ENCODE peak calls at places on chromosomes 12 and 14, in four cellular contexts. S is HepG2, M is K562, N is GM12878. I is an unnamed sample.
A peak's percentile ranks its signal among the peaks of the same experiment; 100 is the strongest.

GRCh38 chr12:104748790-104749189 is 209.3 kb downstream of the SLC41A2 start:
- DNase-seq in S (no peak), M (no peak), N (no peak), I (no peak)

GRCh38 chr14:22131749-22132476 is 457.1 kb downstream of the DAD1 start:
- DNase-seq in S (peak; percentile 32), M (peak; percentile 7), N (no peak), I (no peak)

GRCh38 chr14:61218765-61219164 is 62.4 kb downstream of the TMEM30B start:
- DNase-seq in S (no peak), M (no peak), N (no peak), I (no peak)

GRCh38 chr12:3269594-3269993 is 192.4 kb downstream of the TSPAN9 start:
- DNase-seq in S (no peak), M (no peak), N (no peak), I (no peak)

GRCh38 chr12:76820888-76821482 is 57.1 kb downstream of the ZDHHC17 start:
- DNase-seq in S (peak; percentile 35), M (peak; percentile 34), N (no peak), I (peak; percentile 39)

GRCh38 chr12:47686645-47687240 is 19.1 kb downstream of the RPAP3 start:
- DNase-seq in S (peak; percentile 25), M (peak; percentile 39), N (no peak), I (peak; percentile 66)

GRCh38 chr12:57236224-57236924 is 6.9 kb downstream of the SHMT2 start:
- DNase-seq in S (no peak), M (no peak), N (no peak), I (no peak)

GRCh38 chr14:33564774-33565630 is 385.9 kb downstream of the EGLN3 start:
- DNase-seq in S (peak; percentile 29), M (peak; percentile 22), N (peak; percentile 57), I (no peak)

GRCh38 chr12:54984602-54985376 is at the start of gene TESPA1:
- DNase-seq in S (no peak), M (peak; percentile 49), N (peak; percentile 90), I (no peak)

GRCh38 chr12:57214398-57214781 is 2.2 kb upstream of the NXPH4 start:
- DNase-seq in S (peak; percentile 51), M (peak; percentile 80), N (no peak), I (peak; percentile 91)

GRCh38 chr12:16387919-16388318 is 40.5 kb downstream of the MGST1 start:
- DNase-seq in S (no peak), M (no peak), N (no peak), I (no peak)

GRCh38 chr14:49623941-49624806 is 3.6 kb downstream of the MGAT2 start:
- DNase-seq in S (no peak), M (no peak), N (no peak), I (no peak)

DNA sequence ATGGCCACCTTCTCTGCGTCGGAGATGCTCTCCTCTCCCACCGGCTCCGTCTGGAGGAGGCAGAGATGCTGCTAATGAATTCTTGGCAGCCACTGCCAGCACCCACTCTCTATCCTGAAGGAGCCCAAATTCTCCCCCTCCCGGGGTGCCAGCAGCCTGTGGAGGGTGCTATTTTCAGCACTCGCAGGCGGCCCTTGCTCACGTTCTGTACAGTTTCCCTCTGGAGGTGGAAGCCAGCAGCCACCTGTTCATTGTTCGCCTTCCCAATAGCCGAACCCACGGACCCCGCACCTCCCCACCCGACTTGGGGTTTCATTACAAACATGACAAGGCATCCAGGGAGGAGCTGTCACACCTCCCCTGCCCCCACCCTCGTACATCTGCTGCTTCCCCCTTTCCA is 27.8 kb downstream of the SNRNP35 start:
- DNase-seq in S (no peak), M (no peak), N (no peak), I (no peak)
- TF ChIP-seq POLR2AphosphoS2 in S (no peak), M (no peak), N (no peak), I (no peak)

GRCh38 chr14:20857207-20857606 is 34.0 kb upstream of the RNASE3 start:
- DNase-seq in S (no peak), M (no peak), N (no peak), I (no peak)

GRCh38 chr14:20857630-20858261 is 33.4 kb upstream of the RNASE3 start:
- DNase-seq in S (peak; percentile 50), M (peak; percentile 56), N (no peak), I (peak; percentile 46)

DNA sequence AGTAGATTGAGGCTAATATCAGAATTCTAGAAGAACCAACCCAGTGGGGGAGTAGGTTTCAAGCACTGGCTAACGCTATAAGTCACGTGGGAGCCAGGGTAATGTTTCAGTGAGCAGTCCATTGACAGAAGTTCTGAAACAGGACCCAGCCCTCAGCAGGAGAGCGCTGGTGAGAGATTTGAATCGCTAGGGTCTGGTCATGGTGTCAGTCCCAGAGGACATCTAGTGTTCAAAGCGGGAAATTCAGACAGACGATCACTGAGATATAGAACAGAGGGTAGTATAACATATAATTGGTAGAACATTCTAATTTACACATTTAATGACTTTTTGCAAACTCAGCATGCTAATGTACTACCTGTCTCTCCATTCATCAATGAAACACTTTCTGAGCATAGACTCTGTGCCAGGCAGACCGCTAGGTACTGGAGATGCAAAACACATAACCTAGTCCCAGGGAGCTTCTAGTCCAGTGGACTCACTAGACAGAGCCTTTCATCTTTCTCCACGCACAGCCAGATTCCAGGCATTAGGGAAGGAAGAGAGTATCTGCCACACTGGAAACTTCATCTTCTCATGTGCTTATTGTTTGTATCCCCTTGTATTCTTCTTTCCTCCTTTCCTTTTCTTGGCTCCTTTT is 35.4 kb upstream of the RNASE3 start:
- DNase-seq in S (peak; percentile 79), M (peak; percentile 75), N (peak; percentile 21), I (peak; percentile 69)
- TF ChIP-seq POLR2AphosphoS2 in S (no peak), M (no peak), N (no peak), I (no peak)

GRCh38 chr14:46819117-46819516 is 167.5 kb upstream of the RPL10L start:
- DNase-seq in S (no peak), M (no peak), N (no peak), I (no peak)

GRCh38 chr14:46820291-46820690 is 168.7 kb upstream of the RPL10L start:
- DNase-seq in S (no peak), M (no peak), N (no peak), I (no peak)

GRCh38 chr14:46818147-46818546 is 166.6 kb upstream of the RPL10L start:
- DNase-seq in S (no peak), M (no peak), N (no peak), I (no peak)
- TF ChIP-seq POLR2AphosphoS2 in S (no peak), M (no peak), N (no peak), I (no peak)

GRCh38 chr12:118840399-118840798 is 140.9 kb upstream of the SRRM4 start:
- DNase-seq in S (peak; percentile 29), M (peak; percentile 6), N (no peak), I (no peak)
- TF ChIP-seq POLR2AphosphoS2 in S (no peak), M (no peak), N (no peak), I (no peak)

DNA sequence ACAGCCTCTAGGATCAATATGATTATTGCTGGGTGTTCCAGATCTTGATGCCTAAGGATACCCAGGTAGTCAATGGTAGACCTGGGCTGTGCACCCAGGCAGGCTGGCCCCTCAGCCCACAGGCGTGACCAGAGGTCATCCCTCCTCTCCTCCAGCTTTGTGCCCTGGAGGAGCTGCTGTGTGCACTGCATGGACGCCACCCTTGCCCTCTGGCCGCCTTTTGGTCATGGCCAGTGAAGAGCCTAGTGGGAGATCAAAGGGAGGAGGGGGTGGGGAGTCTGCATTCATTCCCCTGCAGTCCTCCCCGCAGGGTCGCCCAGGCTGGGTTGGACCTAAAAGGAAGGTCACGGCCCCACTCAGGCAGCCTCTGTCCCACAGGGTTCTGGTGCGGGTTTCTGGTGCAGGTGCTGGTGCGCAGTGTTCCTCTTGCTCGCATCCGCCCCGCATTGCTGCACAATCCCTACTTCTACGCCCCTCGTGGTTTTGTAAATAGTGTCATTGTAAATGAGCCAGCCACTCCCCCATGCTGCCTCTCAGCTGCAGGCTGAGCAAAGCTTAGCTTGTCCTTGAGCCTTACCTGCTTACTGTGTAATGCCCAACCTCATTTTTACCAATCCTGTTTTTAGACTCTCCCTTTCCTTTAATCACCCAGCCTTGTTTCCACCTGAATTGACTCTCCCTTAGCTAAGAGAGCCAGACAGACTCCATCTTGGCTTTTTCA is 55.3 kb downstream of the PSMA6 start:
- DNase-seq in S (peak; percentile 99), M (no peak), N (no peak), I (no peak)
- TF ChIP-seq POLR2AphosphoS2 in S (no peak), M (no peak), N (no peak), I (no peak)

DNA sequence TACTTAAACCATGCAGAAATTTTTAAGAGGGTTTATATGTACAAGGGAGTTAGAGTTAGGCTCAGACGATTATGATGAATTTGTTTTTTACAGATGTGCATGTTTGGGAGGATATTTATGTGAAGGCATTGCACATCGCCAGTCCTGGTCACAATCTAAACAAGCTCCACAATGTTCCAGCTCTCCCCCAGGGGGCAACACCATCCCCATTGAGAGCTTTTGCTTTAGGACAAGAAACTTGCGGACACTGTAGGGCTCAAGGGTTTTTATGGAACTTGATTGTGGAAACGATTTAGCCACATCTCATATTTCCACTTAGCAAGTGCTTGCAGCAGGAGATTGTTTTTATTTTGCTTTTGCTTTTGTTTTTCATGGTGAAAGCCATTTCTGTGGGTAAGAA is 276.8 kb upstream of the SRRM4 start:
- DNase-seq in S (peak; percentile 24), M (no peak), N (no peak), I (peak; percentile 7)
- TF ChIP-seq POLR2AphosphoS2 in S (no peak), M (no peak), N (no peak), I (no peak)

GRCh38 chr12:124542021-124542941 is 25.1 kb downstream of the NCOR2 start:
- DNase-seq in S (no peak), M (no peak), N (no peak), I (no peak)
- TF ChIP-seq POLR2AphosphoS2 in S (no peak), M (no peak), N (no peak), I (no peak)

GRCh38 chr12:32478858-32479257 is 79.5 kb downstream of the FGD4 start:
- DNase-seq in S (no peak), M (no peak), N (no peak), I (no peak)
- TF ChIP-seq POLR2AphosphoS2 in S (no peak), M (no peak), N (no peak), I (no peak)

GRCh38 chr12:99476956-99477355 is 170.6 kb upstream of the GARIN6 start:
- DNase-seq in S (no peak), M (no peak), N (no peak), I (no peak)
- TF ChIP-seq POLR2AphosphoS2 in S (no peak), M (no peak), N (no peak), I (no peak)

GRCh38 chr12:122182887-122183587 is at the start of gene LRRC43:
- DNase-seq in S (no peak), M (no peak), N (no peak), I (no peak)
- TF ChIP-seq POLR2AphosphoS2 in S (no peak), M (no peak), N (no peak), I (no peak)